ENCODE peak calls at places on chromosome 17, in ten cellular contexts. C is stomach, Y is mesendoderm, X is esophagus squamous epithelium, A is Peyer's patch, T is prostate gland, O is uterus, R is transverse colon, U is PC-3, K is cardiac muscle cell. V is an unnamed sample.

GRCh38 chr17:57438031-57438731 is 181.9 kb downstream of the MSI2 start:
- DNase-seq in U (no peak), O (no peak), X (no peak), C (no peak), Y (no peak), A (no peak), K (no peak), T (no peak), R (no peak), V (no peak)

GRCh38 chr17:7931709-7932482 is at the start of the genes CNTROB and TRAPPC1:
- DNase-seq in C (peak; percentile 100), A (peak; percentile 99), R (peak; percentile 100), O (peak; percentile 100), U (peak; percentile 96), X (peak; percentile 98), K (peak; percentile 99), Y (peak; percentile 99), T (peak; percentile 99), V (peak; percentile 99)

GRCh38 chr17:41322264-41322902 is 6.9 kb upstream of the KRTAP17-1 start:
- DNase-seq in C (no peak), Y (peak; percentile 46), O (no peak), X (no peak), A (no peak), R (no peak), U (peak; percentile 65), T (peak; percentile 43), K (peak; percentile 67), V (no peak)

GRCh38 chr17:44331249-44331760 is 6.7 kb upstream of the SLC25A39 start:
- DNase-seq in T (peak; percentile 63), C (peak; percentile 80), R (peak; percentile 83), U (peak; percentile 97), X (no peak), A (peak; percentile 85), O (peak; percentile 58), K (peak; percentile 75), Y (peak; percentile 84), V (peak; percentile 58)

GRCh38 chr17:51672058-51672457 is 411.7 kb downstream of the UTP18 start:
- DNase-seq in A (no peak), K (no peak), T (no peak), Y (no peak), U (peak; percentile 39), C (no peak), R (peak; percentile 62), O (no peak), X (no peak), V (no peak)

GRCh38 chr17:50062323-50063243 is 6.7 kb downstream of the ITGA3 start:
- DNase-seq in R (peak; percentile 88), X (no peak), U (peak; percentile 100), O (peak; percentile 59), C (peak; percentile 85), K (peak; percentile 74), T (peak; percentile 94), A (no peak), Y (no peak), V (no peak)

GRCh38 chr17:75625813-75626486 is 7.3 kb upstream of the SMIM5 start:
- DNase-seq in X (no peak), U (peak; percentile 49), R (no peak), T (no peak), O (no peak), Y (peak; percentile 58), K (peak; percentile 17), A (no peak), C (no peak), V (no peak)

GRCh38 chr17:45319239-45319703 is 2.5 kb upstream of the MAP3K14 start:
- DNase-seq in U (peak; percentile 99), Y (peak; percentile 41), C (no peak), X (no peak), A (no peak), K (no peak), O (no peak), T (peak; percentile 51), R (no peak), V (no peak)

GRCh38 chr17:19755392-19755791 is 7.3 kb upstream of the ALDH3A1 start:
- DNase-seq in A (no peak), R (no peak), K (no peak), C (no peak), T (no peak), O (no peak), U (no peak), X (no peak), Y (no peak), V (no peak)

GRCh38 chr17:79192503-79193500 is 118.2 kb downstream of the ENGASE start:
- DNase-seq in T (peak; percentile 8), Y (peak; percentile 72), R (no peak), O (no peak), A (no peak), X (no peak), U (peak; percentile 48), K (peak; percentile 51), C (no peak), V (peak; percentile 29)

GRCh38 chr17:74303300-74303699 is 22.7 kb upstream of the KIF19 start:
- DNase-seq in R (no peak), X (no peak), K (no peak), U (no peak), Y (no peak), T (no peak), C (no peak), O (no peak), A (no peak), V (no peak)

GRCh38 chr17:79548116-79548515 is 62.7 kb downstream of the RBFOX3 start:
- DNase-seq in O (no peak), T (no peak), K (no peak), Y (no peak), R (no peak), C (no peak), X (no peak), A (no peak), U (no peak), V (no peak)

GRCh38 chr17:20141201-20141999 is 132.2 kb downstream of the SPECC1 start:
- DNase-seq in C (no peak), A (no peak), U (no peak), Y (no peak), O (no peak), X (no peak), K (peak; percentile 32), R (no peak), T (no peak), V (no peak)

GRCh38 chr17:40952675-40953074 is 14.1 kb downstream of the KRT39 start:
- DNase-seq in R (no peak), K (peak; percentile 17), A (no peak), T (no peak), O (no peak), U (peak; percentile 4), Y (peak; percentile 10), X (no peak), C (no peak), V (no peak)

GRCh38 chr17:47189732-47190621 is 882 bp upstream of the CDC27 start:
- DNase-seq in Y (no peak), U (no peak), K (no peak), A (no peak), X (no peak), R (no peak), T (no peak), C (no peak), O (no peak), V (no peak)

DNA sequence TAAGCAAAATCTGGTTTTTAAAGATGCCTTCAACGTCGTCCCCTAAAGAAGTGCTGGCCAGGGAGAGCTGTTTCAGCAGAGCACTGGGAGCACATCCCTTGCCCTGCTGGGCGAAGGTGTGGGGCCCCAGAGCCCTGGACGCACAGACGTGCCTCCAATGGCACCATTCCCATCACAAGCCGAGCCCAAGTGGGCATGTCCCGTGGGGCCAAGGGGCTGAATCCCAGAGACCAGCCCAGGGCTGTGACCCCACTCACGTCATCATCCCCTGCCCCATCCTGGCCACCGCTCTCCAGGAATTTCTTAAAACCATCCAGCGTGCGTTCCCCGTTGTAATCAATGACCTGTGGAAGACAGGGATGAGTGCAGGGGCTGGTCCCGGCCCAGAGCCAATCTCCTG is 10.0 kb upstream of the PPP1R27 start:
- DNase-seq in X (no peak), T (no peak), R (no peak), O (no peak), K (no peak), C (no peak), U (no peak), Y (no peak), A (no peak), V (no peak)
- H3K36me3 ChIP-seq in X (peaks cover 64% of the 10 kb centered on the region), T (peaks cover 30% of the 10 kb centered on the region), R (no peaks in the 10 kb centered on the region), O (no peaks in the 10 kb centered on the region), K (peaks cover 43% of the 10 kb centered on the region), C (peaks cover 67% of the 10 kb centered on the region), U (peaks cover 45% of the 10 kb centered on the region), Y (peaks cover 23% of the 10 kb centered on the region), A (no peaks in the 10 kb centered on the region), V (peaks cover 67% of the 10 kb centered on the region)

GRCh38 chr17:62627904-62628603 is 584 bp downstream of the MRC2 start:
- DNase-seq in C (no peak), T (peak; percentile 23), R (peak; percentile 28), X (no peak), K (peak; percentile 85), Y (peak; percentile 53), U (peak; percentile 30), A (no peak), O (peak; percentile 83), V (no peak)

GRCh38 chr17:62625870-62626200 is 1.6 kb upstream of the MRC2 start:
- DNase-seq in A (no peak), K (peak; percentile 58), C (no peak), O (no peak), Y (peak; percentile 47), X (no peak), T (no peak), U (no peak), R (no peak), V (no peak)

GRCh38 chr17:62626719-62627218 is 701 bp upstream of the MRC2 start:
- DNase-seq in R (no peak), Y (peak; percentile 91), O (peak; percentile 84), A (no peak), U (peak; percentile 51), C (no peak), K (peak; percentile 93), T (no peak), X (no peak), V (no peak)

GRCh38 chr17:62628845-62629555 is 1.5 kb downstream of the MRC2 start:
- DNase-seq in U (no peak), K (peak; percentile 71), R (no peak), C (no peak), O (peak; percentile 65), A (no peak), X (no peak), T (no peak), Y (peak; percentile 67), V (no peak)

GRCh38 chr17:62627219-62627903 is at the start of gene MRC2:
- DNase-seq in K (peak; percentile 87), Y (peak; percentile 93), U (peak; percentile 58), R (peak; percentile 35), A (no peak), C (no peak), O (peak; percentile 84), T (peak; percentile 30), X (no peak), V (peak; percentile 64)
- H3K4me1 ChIP-seq in K (peaks cover 18% of the 10 kb centered on the region), Y (peaks cover 16% of the 10 kb centered on the region), U (peaks cover 7% of the 10 kb centered on the region), R (peaks cover 7% of the 10 kb centered on the region), A (no peaks in the 10 kb centered on the region), C (peaks cover 48% of the 10 kb centered on the region), O (peaks cover 10% of the 10 kb centered on the region), T (no peaks in the 10 kb centered on the region), X (peaks cover 35% of the 10 kb centered on the region), V (no peaks in the 10 kb centered on the region)

GRCh38 chr17:38893113-38893512 is 23.3 kb downstream of the LASP1 start:
- DNase-seq in U (no peak), K (no peak), O (no peak), C (no peak), A (no peak), T (no peak), R (no peak), X (no peak), Y (peak; percentile 24), V (no peak)
- H3K36me3 ChIP-seq in U (no peaks in the 10 kb centered on the region), K (peaks cover 7% of the 10 kb centered on the region), O (no peaks in the 10 kb centered on the region), C (peaks cover 38% of the 10 kb centered on the region), A (no peaks in the 10 kb centered on the region), T (no peaks in the 10 kb centered on the region), R (no peaks in the 10 kb centered on the region), X (peaks cover 19% of the 10 kb centered on the region), Y (peaks cover 6% of the 10 kb centered on the region), V (no peaks in the 10 kb centered on the region)

GRCh38 chr17:38898291-38898679 is 27.1 kb upstream of the LASP1NB start:
- DNase-seq in K (no peak), T (no peak), O (no peak), C (no peak), X (no peak), Y (no peak), A (peak; percentile 24), R (peak; percentile 62), U (no peak), V (no peak)
- H3K4me1 ChIP-seq in K (peaks cover 18% of the 10 kb centered on the region), T (no peaks in the 10 kb centered on the region), O (peaks cover 47% of the 10 kb centered on the region), C (peaks cover 94% of the 10 kb centered on the region), X (peaks cover 41% of the 10 kb centered on the region), Y (peaks cover 4% of the 10 kb centered on the region), A (peaks cover 30% of the 10 kb centered on the region), R (peaks cover 56% of the 10 kb centered on the region), U (peaks cover 37% of the 10 kb centered on the region), V (no peaks in the 10 kb centered on the region)

V was measured in pancreas.